ENCODE peak calls at places on chromosome 1, in ten cellular contexts. E is stimulated activated CD8-positive, alpha-beta memory T cell treated with anti-CD3 and anti-CD28 coated beads, Interleukin-15, amount 100 ng/mL, for 48 hours; C is activated T-helper 1 cell treated with anti-CD3 and anti-CD28 coated beads, Interleukin-12 subunit alpha, Interleukin-12 subunit beta, Interleukin-2, Interleukin-4 antibody, amounts not matched to agents 30 ng/mL and 10 ng/mL and 1 ng/mL, durations not matched to agents 14 hours and 24 hours and 36 hours; J is NCI-H1092; L is ACHN; U is kidney glomerular epithelial cell; V is skeletal muscle cell; H is Karpas-422; N is lower lobe of right lung; X is ELR. Q is an unnamed sample.
A peak's percentile ranks its signal among the peaks of the same experiment; 100 is the strongest.

GRCh38 chr1:182684128-182684828 is at the start of gene RGS8:
- DNase-seq in E (no peak), U (no peak), L (no peak), C (no peak), X (no peak), J (peak; percentile 70), V (no peak), N (no peak), H (no peak), Q (no peak)

GRCh38 chr1:209662879-209663327 is 10.7 kb upstream of the LAMB3 start:
- DNase-seq in N (no peak), V (no peak), E (no peak), L (no peak), X (peak; percentile 59), H (no peak), C (no peak), J (no peak), U (no peak), Q (no peak)

GRCh38 chr1:41802532-41803501 is 115.9 kb downstream of the HIVEP3 start:
- DNase-seq in J (no peak), N (peak; percentile 81), H (no peak), X (no peak), V (no peak), E (no peak), L (no peak), C (peak; percentile 40), U (no peak), Q (no peak)

GRCh38 chr1:178768423-178768822 is 43.4 kb downstream of the RALGPS2 start:
- DNase-seq in V (no peak), X (peak; percentile 58), C (no peak), J (peak; percentile 7), H (peak; percentile 81), U (no peak), E (peak; percentile 1), L (peak; percentile 29), N (no peak), Q (peak; percentile 52)

GRCh38 chr1:12447849-12448312 is 170.1 kb downstream of the DHRS3 start:
- DNase-seq in L (no peak), X (no peak), N (no peak), H (no peak), J (no peak), E (no peak), C (no peak), U (peak; percentile 91), V (no peak), Q (no peak)

GRCh38 chr1:25503551-25504426 is 39.6 kb upstream of the LDLRAP1 start:
- DNase-seq in U (no peak), H (peak; percentile 87), E (peak; percentile 30), X (peak; percentile 42), J (peak; percentile 25), V (no peak), L (peak; percentile 25), N (peak; percentile 76), C (peak; percentile 24), Q (peak; percentile 46)

GRCh38 chr1:235073968-235074334 is 54.7 kb downstream of the TOMM20 start:
- DNase-seq in L (no peak), U (no peak), H (no peak), V (no peak), X (no peak), C (no peak), J (peak; percentile 7), E (no peak), N (peak; percentile 78), Q (no peak)

GRCh38 chr1:22636369-22636768 is at the start of gene C1QA:
- DNase-seq in U (no peak), L (no peak), H (no peak), E (no peak), X (no peak), V (no peak), N (peak; percentile 88), J (no peak), C (no peak), Q (no peak)

GRCh38 chr1:174794861-174795260 is 204.9 kb upstream of the CACYBP start:
- DNase-seq in H (no peak), L (no peak), N (no peak), C (no peak), U (no peak), V (no peak), J (no peak), E (no peak), X (no peak), Q (no peak)

GRCh38 chr1:208164609-208165008 is 79.6 kb downstream of the PLXNA2 start:
- DNase-seq in E (no peak), L (no peak), V (no peak), J (no peak), C (no peak), U (no peak), H (no peak), N (no peak), X (no peak), Q (no peak)

GRCh38 chr1:211734359-211734758 is 58.9 kb upstream of the NEK2 start:
- DNase-seq in H (no peak), E (no peak), J (no peak), C (no peak), U (no peak), V (no peak), L (no peak), X (no peak), N (no peak), Q (no peak)

GRCh38 chr1:196557797-196558196 is 50.4 kb downstream of the KCNT2 start:
- DNase-seq in L (peak; percentile 10), U (no peak), C (no peak), X (no peak), N (no peak), H (no peak), V (no peak), E (no peak), J (no peak), Q (no peak)

GRCh38 chr1:158087320-158087927 is 93.3 kb upstream of the CD1D start:
- DNase-seq in J (no peak), U (peak; percentile 33), E (peak; percentile 25), H (peak; percentile 86), L (peak; percentile 83), N (no peak), V (peak; percentile 17), C (peak; percentile 5), X (peak; percentile 85), Q (peak; percentile 88)

GRCh38 chr1:62184291-62184690 is 10.4 kb upstream of the L1TD1 start:
- DNase-seq in E (no peak), L (no peak), U (no peak), J (no peak), C (no peak), N (no peak), V (no peak), X (no peak), H (no peak), Q (no peak)

GRCh38 chr1:115727706-115728249 is 40.7 kb downstream of the CASQ2 start:
- DNase-seq in N (peak; percentile 75), C (no peak), E (no peak), H (no peak), X (peak; percentile 62), L (no peak), J (no peak), U (peak; percentile 85), V (peak; percentile 94), Q (peak; percentile 98)

GRCh38 chr1:26994020-26994745 is 691 bp downstream of the TRNP1 start:
- DNase-seq in V (no peak), J (no peak), N (peak; percentile 58), C (no peak), U (no peak), X (no peak), L (no peak), H (no peak), E (no peak), Q (no peak)

GRCh38 chr1:118116909-118117308 is 68.1 kb downstream of the SPAG17 start:
- DNase-seq in N (no peak), E (no peak), C (no peak), J (peak; percentile 27), L (no peak), V (no peak), H (no peak), X (no peak), U (no peak), Q (no peak)

GRCh38 chr1:151401125-151401788 is 1.9 kb downstream of the PSMB4 start:
- DNase-seq in J (no peak), L (peak; percentile 8), C (no peak), E (no peak), H (peak; percentile 50), X (peak; percentile 52), U (no peak), N (no peak), V (no peak), Q (peak; percentile 81)

GRCh38 chr1:227998374-227999055 is 8.3 kb upstream of the WNT3A start:
- DNase-seq in V (no peak), E (no peak), J (no peak), X (no peak), C (no peak), H (no peak), U (no peak), L (no peak), N (no peak), Q (no peak)

GRCh38 chr1:209517651-209518050 is 65.9 kb upstream of the CAMK1G start:
- DNase-seq in N (no peak), J (no peak), V (no peak), X (no peak), C (no peak), H (no peak), E (no peak), U (no peak), L (no peak), Q (no peak)

GRCh38 chr1:32538887-32539583 is at the start of gene ZBTB8A:
- DNase-seq in V (no peak), E (no peak), N (peak; percentile 62), C (no peak), H (peak; percentile 44), L (peak; percentile 39), U (peak; percentile 75), J (peak; percentile 71), X (peak; percentile 69), Q (peak; percentile 70)

GRCh38 chr1:246583448-246584185 is 17.4 kb downstream of the CNST start:
- DNase-seq in V (no peak), U (no peak), H (no peak), L (no peak), C (no peak), X (no peak), J (peak; percentile 36), E (no peak), N (no peak), Q (no peak)

GRCh38 chr1:180571832-180572636 is 13.3 kb downstream of the OVAAL start:
- DNase-seq in E (peak; percentile 21), U (no peak), C (no peak), V (no peak), J (no peak), L (no peak), H (no peak), X (peak; percentile 46), N (no peak), Q (no peak)

GRCh38 chr1:7281821-7282220 is 489.3 kb upstream of the VAMP3 start:
- DNase-seq in C (no peak), H (no peak), L (no peak), X (peak; percentile 57), U (no peak), N (no peak), V (peak; percentile 88), J (no peak), E (no peak), Q (no peak)

GRCh38 chr1:226690460-226690982 is 48.6 kb downstream of the ITPKB start:
- DNase-seq in C (no peak), X (no peak), E (no peak), U (no peak), N (no peak), H (no peak), J (no peak), L (no peak), V (no peak), Q (no peak)

GRCh38 chr1:37862330-37862729 is 2.9 kb upstream of the MTF1 start:
- DNase-seq in U (no peak), V (peak; percentile 50), X (no peak), L (no peak), J (no peak), C (no peak), N (no peak), H (no peak), E (no peak), Q (no peak)

GRCh38 chr1:9538669-9539164 is 548 bp upstream of the SLC25A33 start:
- DNase-seq in E (no peak), L (no peak), V (no peak), C (no peak), X (no peak), U (no peak), J (no peak), N (peak; percentile 58), H (no peak), Q (no peak)

Q was measured in SK-MEL-5.